ENCODE peak calls at places on chromosomes 7 and 10, in six cellular contexts. H is GM12878, R is breast epithelium, C is stomach, Y is HCT116, N is Panc1. S is an unnamed sample.

GRCh38 chr10:72079356-72079755 is 9.0 kb downstream of the SPOCK2 start:
- DNase-seq in R (no peak), H (no peak), Y (no peak), N (no peak), C (no peak), S (no peak)

GRCh38 chr10:109933984-109934565 is 10.8 kb upstream of the XPNPEP1 start:
- DNase-seq in N (no peak), C (no peak), Y (no peak), H (no peak), R (no peak), S (no peak)

GRCh38 chr7:70177166-70177565 is 578.9 kb downstream of the AUTS2 start:
- DNase-seq in R (no peak), C (no peak), Y (no peak), H (no peak), N (no peak), S (no peak)

GRCh38 chr7:77326131-77326530 is 90.0 kb downstream of the GSAP start:
- DNase-seq in R (no peak), H (no peak), C (no peak), Y (no peak), N (no peak), S (no peak)

GRCh38 chr10:69503001-69503895 is 52.0 kb downstream of the TSPAN15 start:
- DNase-seq in N (no peak), H (no peak), C (no peak), Y (no peak), R (no peak), S (no peak)

GRCh38 chr7:142319970-142320369 is 62.1 kb upstream of the PRSS58 start:
- DNase-seq in N (no peak), Y (no peak), R (no peak), C (no peak), H (no peak), S (no peak)

GRCh38 chr7:103025341-103025740 is 49.3 kb downstream of the FBXL13 start:
- DNase-seq in Y (no peak), N (no peak), R (no peak), H (no peak), C (no peak), S (no peak)

GRCh38 chr7:34190299-34190698 is 285.0 kb downstream of the BMPER start:
- DNase-seq in Y (no peak), R (no peak), H (no peak), C (no peak), N (no peak), S (no peak)

GRCh38 chr7:114084381-114085312 is 165.8 kb upstream of the PPP1R3A start:
- DNase-seq in Y (no peak), C (peak), H (no peak), N (no peak), R (peak), S (no peak)

GRCh38 chr10:22816298-22816653 is 101.9 kb upstream of the PIP4K2A start:
- DNase-seq in C (no peak), N (peak), H (no peak), Y (peak), R (no peak), S (no peak)

GRCh38 chr7:47722126-47722525 is 140.2 kb upstream of the TNS3 start:
- DNase-seq in H (no peak), R (no peak), Y (no peak), C (peak), N (no peak), S (no peak)

GRCh38 chr7:47720907-47721244 is 139.0 kb upstream of the TNS3 start:
- DNase-seq in Y (no peak), H (no peak), N (no peak), C (peak), R (no peak), S (no peak)

GRCh38 chr7:47721670-47722069 is 139.8 kb upstream of the TNS3 start:
- DNase-seq in H (no peak), R (no peak), Y (no peak), C (no peak), N (no peak), S (no peak)

GRCh38 chr7:47719675-47720074 is 137.8 kb upstream of the TNS3 start:
- DNase-seq in H (no peak), R (no peak), Y (no peak), N (no peak), C (no peak), S (no peak)

DNA sequence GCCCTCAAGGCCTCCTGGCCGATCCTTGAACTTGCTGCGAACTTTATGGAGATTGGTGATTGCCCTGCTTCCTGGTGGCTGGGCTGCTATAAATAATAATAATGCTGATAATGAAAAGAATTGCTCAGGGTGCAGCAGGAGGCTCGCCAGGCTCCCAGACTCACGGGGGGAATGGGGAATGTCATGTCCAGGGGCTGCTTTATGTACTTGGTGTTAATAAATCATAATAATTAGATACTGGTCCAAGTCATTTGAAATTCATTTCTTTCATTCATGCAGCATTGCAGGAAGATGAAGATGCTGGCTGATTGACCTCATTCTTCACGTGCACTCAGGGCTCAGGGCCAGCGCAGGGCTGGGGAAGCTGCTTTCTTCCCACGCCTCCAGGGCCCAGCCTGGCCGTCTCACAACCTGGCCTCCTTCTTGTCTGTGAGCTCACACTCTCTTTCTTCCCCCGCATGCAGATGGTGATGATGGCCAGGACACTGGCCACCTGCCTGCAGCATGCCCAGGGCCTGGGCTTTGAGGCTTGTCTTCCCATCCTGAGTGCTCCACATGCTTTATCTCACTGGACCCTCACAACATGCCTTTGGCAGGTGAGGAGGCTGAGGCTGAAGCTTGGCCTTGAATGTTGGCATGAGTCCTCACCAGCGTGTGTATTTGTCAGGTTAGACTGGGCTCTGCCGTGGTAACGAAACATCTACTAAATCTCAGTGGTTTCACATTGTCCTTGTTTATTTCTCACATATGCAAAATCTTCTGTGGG is 138.4 kb upstream of the TNS3 start:
- DNase-seq in N (no peak), C (peak), Y (no peak), R (peak), H (no peak), S (no peak)
- TF ChIP-seq POLR2AphosphoS5 in N (no peak), C (peak), Y (no peak), R (peak), H (no peak), S (no peak)

GRCh38 chr10:119031496-119032059 is 2.1 kb downstream of the NANOS1 start:
- DNase-seq in H (no peak), N (no peak), R (no peak), C (no peak), Y (no peak), S (no peak)

GRCh38 chr10:119029613-119030420 is at the start of gene NANOS1:
- DNase-seq in R (no peak), Y (no peak), H (no peak), C (no peak), N (no peak), S (no peak)

GRCh38 chr10:119026301-119027110 is 3.0 kb upstream of the NANOS1 start:
- DNase-seq in N (no peak), C (no peak), Y (no peak), H (no peak), R (no peak), S (no peak)

GRCh38 chr10:119030421-119031250 is 1.1 kb downstream of the NANOS1 start:
- DNase-seq in N (no peak), H (peak), R (no peak), C (peak), Y (peak), S (peak)

DNA sequence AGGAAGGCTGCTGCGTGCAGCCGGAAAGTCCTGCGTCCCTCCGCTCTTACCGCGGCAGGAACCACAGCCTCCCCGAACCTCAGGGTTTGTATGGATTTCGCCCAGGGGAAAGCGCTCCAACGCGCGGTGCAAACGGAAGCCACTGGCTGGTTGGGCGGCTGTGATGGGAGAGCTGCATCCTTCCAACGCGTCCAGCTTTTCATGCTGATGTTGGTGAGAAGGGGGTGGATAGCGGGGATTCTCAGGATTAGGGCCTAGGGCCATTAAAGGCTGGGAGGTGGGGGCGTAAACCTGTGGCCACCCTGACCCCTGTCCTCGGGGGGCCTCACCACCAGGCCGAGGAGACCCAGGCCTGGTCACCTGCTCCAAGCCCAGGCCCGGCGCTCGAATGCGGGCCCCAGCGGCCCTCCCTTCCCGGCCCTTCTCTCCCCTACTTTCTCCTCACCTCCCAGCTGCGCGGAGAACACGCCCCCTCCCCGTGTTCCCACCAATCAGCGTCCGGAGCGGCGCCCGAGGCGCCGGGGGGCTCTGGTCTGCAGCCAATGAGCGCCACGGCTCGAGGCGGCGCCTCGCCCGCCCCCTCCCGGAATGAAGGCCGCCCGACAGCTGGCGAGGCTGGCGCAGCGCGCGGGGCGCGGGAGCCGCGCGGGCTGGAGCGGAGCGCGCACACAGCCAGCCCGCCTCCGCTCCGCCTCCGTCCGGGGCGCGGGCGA is 458 bp upstream of the NANOS1 start:
- DNase-seq in H (peak), R (peak), Y (peak), C (peak), N (no peak), S (peak)
- TF ChIP-seq POLR2AphosphoS5 in H (no peak), R (no peak), Y (no peak), C (no peak), N (peak), S (no peak)

DNA sequence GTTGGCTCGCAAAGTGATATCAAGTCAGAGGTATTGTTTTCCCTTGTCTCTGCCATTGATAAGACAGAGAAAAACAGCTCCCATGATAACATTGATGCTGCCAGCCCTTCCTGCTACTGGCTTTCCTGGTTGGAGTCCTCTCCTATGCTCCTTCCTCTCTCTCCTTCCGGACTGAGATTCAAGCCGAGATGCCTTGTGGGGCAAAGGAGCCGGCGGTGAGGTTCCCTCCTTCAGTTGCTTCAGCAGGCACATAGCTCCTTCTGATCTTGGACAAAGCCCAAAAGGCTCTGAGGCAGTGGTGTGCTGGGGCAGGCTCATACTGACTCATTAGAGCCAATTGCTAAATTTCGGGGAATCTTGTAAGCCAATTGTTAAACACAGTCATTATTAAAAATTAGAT is 8.8 kb upstream of the ZCCHC24 start:
- DNase-seq in Y (no peak), H (no peak), N (no peak), R (no peak), C (no peak), S (no peak)
- TF ChIP-seq POLR2AphosphoS5 in Y (no peak), H (no peak), N (no peak), R (no peak), C (no peak), S (no peak)

DNA sequence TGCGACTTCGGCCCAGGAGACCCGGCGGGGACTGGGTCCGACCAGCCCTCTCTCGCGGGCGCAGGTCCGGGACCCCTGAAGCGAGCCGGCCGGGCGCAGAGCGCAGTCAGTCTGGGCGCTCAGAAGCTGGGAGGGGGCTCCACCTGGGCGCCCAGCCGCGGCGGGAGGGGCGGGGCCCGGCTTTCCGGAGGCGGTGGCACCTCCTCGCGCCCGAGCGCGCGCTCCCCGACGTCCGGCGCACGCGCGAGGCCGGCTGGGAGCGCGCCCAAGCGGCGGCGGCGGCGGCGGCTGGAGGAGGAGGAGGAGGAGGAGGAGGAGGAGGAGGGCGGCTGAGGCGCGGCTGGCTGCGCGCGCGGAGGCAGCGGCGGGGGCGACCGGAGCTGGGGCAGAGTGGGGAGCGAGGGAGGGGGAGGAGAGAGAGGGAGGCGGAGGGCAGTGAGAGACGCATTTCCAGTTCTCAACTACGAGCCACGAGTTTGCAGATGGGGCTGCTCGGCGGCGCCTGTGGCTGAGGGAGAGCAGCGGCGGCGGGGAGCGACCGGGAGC is at the start of gene PALS2:
- DNase-seq in C (peak), N (no peak), H (no peak), R (peak), Y (peak), S (peak)
- TF ChIP-seq POLR2AphosphoS5 in C (peak), N (peak), H (no peak), R (no peak), Y (peak), S (no peak)

GRCh38 chr7:20235303-20235702 is 18.1 kb upstream of the MACC1 start:
- DNase-seq in Y (no peak), H (no peak), R (no peak), C (no peak), N (no peak), S (no peak)
- TF ChIP-seq POLR2AphosphoS5 in Y (no peak), H (no peak), R (no peak), C (no peak), N (no peak), S (no peak)

DNA sequence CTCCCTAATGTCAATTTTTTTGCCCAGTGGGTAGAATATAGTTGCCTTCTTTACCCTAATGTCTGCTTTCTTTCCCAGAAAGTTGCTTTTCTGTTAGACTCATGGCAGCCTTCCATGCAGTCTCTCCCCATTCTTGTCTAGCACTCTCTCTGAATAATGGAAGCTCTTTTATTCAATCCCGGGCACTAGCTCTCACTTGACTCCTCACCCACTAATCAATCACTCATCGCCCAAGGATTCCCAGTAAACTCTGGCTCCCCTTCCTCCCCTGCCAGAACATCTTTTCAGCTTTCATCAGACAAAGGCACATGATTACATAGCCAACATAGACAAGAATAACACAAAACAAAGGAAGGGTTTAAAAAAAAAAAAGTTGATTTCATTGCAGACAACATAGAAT is 100.2 kb upstream of the RELN start:
- DNase-seq in N (no peak), Y (no peak), C (no peak), R (no peak), H (no peak), S (no peak)
- TF ChIP-seq POLR2AphosphoS5 in N (no peak), Y (no peak), C (no peak), R (no peak), H (no peak), S (no peak)

GRCh38 chr10:59243611-59244195 is 67.3 kb downstream of the PHYHIPL start:
- DNase-seq in R (no peak), H (no peak), C (no peak), Y (no peak), N (no peak), S (no peak)

GRCh38 chr10:59242057-59242456 is 65.6 kb downstream of the PHYHIPL start:
- DNase-seq in Y (no peak), H (no peak), R (no peak), C (no peak), N (no peak), S (no peak)

GRCh38 chr10:59245751-59246150 is 69.3 kb downstream of the PHYHIPL start:
- DNase-seq in H (no peak), R (no peak), N (no peak), Y (no peak), C (no peak), S (no peak)

GRCh38 chr10:59242991-59243390 is 66.5 kb downstream of the PHYHIPL start:
- DNase-seq in Y (no peak), C (no peak), N (no peak), R (no peak), H (no peak), S (no peak)

DNA sequence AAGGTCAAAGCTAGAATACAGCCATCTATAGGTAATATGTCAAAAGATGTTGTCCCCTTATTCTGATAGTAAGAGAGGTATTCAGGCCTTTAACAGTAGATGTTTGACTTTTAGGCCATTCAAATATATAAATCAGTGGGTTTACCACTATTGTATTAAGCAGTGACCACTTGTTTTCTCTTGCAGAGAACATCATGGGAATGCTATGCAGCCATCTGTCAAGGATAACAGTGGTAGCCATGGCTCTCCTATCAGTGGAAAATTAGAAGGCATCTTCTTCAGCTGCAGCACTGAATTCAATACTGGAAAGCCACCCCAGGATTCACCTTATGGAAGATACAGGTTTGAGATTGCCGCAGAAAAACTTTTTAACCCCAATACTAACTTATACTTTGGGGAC is 68.4 kb downstream of the PHYHIPL start:
- DNase-seq in R (no peak), N (no peak), Y (no peak), H (no peak), C (no peak), S (no peak)
- TF ChIP-seq POLR2AphosphoS5 in R (no peak), N (no peak), Y (no peak), H (no peak), C (no peak), S (no peak)

DNA sequence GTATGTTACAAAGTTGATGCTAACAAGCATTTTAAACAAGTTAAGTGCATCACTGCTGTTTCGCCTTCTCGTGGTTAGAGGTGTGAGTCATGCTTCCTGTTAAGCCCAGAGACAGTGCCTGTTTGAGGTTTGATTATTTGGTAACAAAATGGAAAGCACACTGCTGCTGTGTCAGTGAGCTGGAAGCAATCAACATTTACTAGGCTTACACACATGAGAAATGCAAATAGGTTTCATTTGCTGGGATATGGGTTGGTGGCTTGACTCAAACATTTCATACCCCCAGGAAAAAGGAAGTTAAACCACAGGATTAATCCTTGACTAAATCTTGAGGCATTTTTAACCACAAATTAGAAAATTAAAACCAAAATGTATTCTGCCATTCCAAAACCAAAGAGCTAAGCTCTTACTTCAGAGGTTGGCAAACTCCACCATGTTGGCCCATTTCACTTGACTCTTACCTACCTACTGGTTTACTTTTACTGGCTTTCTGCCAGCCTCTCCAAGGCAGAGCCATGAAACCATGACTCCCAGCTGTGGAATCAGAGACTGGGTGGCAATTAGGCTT is 139.2 kb downstream of the ETV1 start:
- DNase-seq in R (peak), C (no peak), N (peak), Y (peak), H (peak), S (peak)
- TF ChIP-seq POLR2AphosphoS5 in R (no peak), C (peak), N (no peak), Y (no peak), H (no peak), S (no peak)

GRCh38 chr10:33109384-33109783 is 151.4 kb upstream of the ITGB1 start:
- DNase-seq in H (no peak), C (no peak), R (no peak), N (no peak), Y (no peak), S (no peak)
- TF ChIP-seq POLR2AphosphoS5 in H (no peak), C (no peak), R (no peak), N (no peak), Y (no peak), S (no peak)

GRCh38 chr7:668139-668871 is 58.2 kb upstream of the DNAAF5 start:
- DNase-seq in R (peak), H (no peak), N (no peak), C (no peak), Y (no peak), S (no peak)
- TF ChIP-seq POLR2AphosphoS5 in R (no peak), H (no peak), N (no peak), C (no peak), Y (no peak), S (no peak)